ENCODE peak calls at places on chromosomes 13 and 19, in seven cellular contexts. One of them, this sample, is unnamed.

GRCh38 chr19:10086032-10086903 is at the start of gene SHFL:
- DNase-seq in endodermal cell: peak; percentile 86
- DNase-seq in Panc1: no peak
- DNase-seq in astrocyte: peak; percentile 18
- DNase-seq in CD4-positive, alpha-beta T cell: peak; percentile 93
- DNase-seq in fibroblast of the aortic adventitia: peak; percentile 55
- DNase-seq in CD14-positive monocyte: peak; percentile 64
- DNase-seq in this sample: peak; percentile 27

GRCh38 chr13:108435393-108436149 is 166.1 kb downstream of the TNFSF13B start:
- DNase-seq in endodermal cell: no peak
- DNase-seq in Panc1: no peak
- DNase-seq in astrocyte: no peak
- DNase-seq in CD4-positive, alpha-beta T cell: no peak
- DNase-seq in fibroblast of the aortic adventitia: no peak
- DNase-seq in CD14-positive monocyte: no peak
- DNase-seq in this sample: no peak

GRCh38 chr19:493391-494170 is 2.7 kb upstream of the MADCAM1 start:
- DNase-seq in endodermal cell: no peak
- DNase-seq in Panc1: no peak
- DNase-seq in astrocyte: no peak
- DNase-seq in CD4-positive, alpha-beta T cell: no peak
- DNase-seq in fibroblast of the aortic adventitia: no peak
- DNase-seq in CD14-positive monocyte: no peak
- DNase-seq in this sample: no peak

GRCh38 chr13:59263531-59263930 is 900.2 kb downstream of the DIAPH3 start:
- DNase-seq in endodermal cell: no peak
- DNase-seq in Panc1: no peak
- DNase-seq in astrocyte: no peak
- DNase-seq in CD4-positive, alpha-beta T cell: no peak
- DNase-seq in fibroblast of the aortic adventitia: no peak
- DNase-seq in CD14-positive monocyte: no peak
- DNase-seq in this sample: no peak

GRCh38 chr13:40058757-40059236 is 403.3 kb downstream of the COG6 start:
- DNase-seq in endodermal cell: no peak
- DNase-seq in Panc1: no peak
- DNase-seq in astrocyte: no peak
- DNase-seq in CD4-positive, alpha-beta T cell: no peak
- DNase-seq in fibroblast of the aortic adventitia: no peak
- DNase-seq in CD14-positive monocyte: no peak
- DNase-seq in this sample: no peak

GRCh38 chr13:111114362-111115050 is 604 bp upstream of the ARHGEF7 start:
- DNase-seq in endodermal cell: peak; percentile 81
- DNase-seq in Panc1: no peak
- DNase-seq in astrocyte: peak; percentile 20
- DNase-seq in CD4-positive, alpha-beta T cell: no peak
- DNase-seq in fibroblast of the aortic adventitia: peak; percentile 19
- DNase-seq in CD14-positive monocyte: no peak
- DNase-seq in this sample: peak; percentile 38

GRCh38 chr19:54478677-54479266 is 5.7 kb upstream of the CDC42EP5 start:
- DNase-seq in endodermal cell: peak; percentile 83
- DNase-seq in Panc1: no peak
- DNase-seq in astrocyte: peak; percentile 17
- DNase-seq in CD4-positive, alpha-beta T cell: no peak
- DNase-seq in fibroblast of the aortic adventitia: peak; percentile 56
- DNase-seq in CD14-positive monocyte: no peak
- DNase-seq in this sample: no peak

GRCh38 chr19:6212403-6213265 is 67.1 kb downstream of the MLLT1 start:
- DNase-seq in endodermal cell: no peak
- DNase-seq in Panc1: no peak
- DNase-seq in astrocyte: no peak
- DNase-seq in CD4-positive, alpha-beta T cell: no peak
- DNase-seq in fibroblast of the aortic adventitia: no peak
- DNase-seq in CD14-positive monocyte: no peak
- DNase-seq in this sample: no peak

GRCh38 chr13:103931396-103931795 is 865.2 kb upstream of the SLC10A2 start:
- DNase-seq in endodermal cell: no peak
- DNase-seq in Panc1: no peak
- DNase-seq in astrocyte: no peak
- DNase-seq in CD4-positive, alpha-beta T cell: no peak
- DNase-seq in fibroblast of the aortic adventitia: no peak
- DNase-seq in CD14-positive monocyte: no peak
- DNase-seq in this sample: no peak

GRCh38 chr13:110560606-110561334 is 752 bp downstream of the RAB20 start:
- DNase-seq in endodermal cell: no peak
- DNase-seq in Panc1: no peak
- DNase-seq in astrocyte: no peak
- DNase-seq in CD4-positive, alpha-beta T cell: no peak
- DNase-seq in fibroblast of the aortic adventitia: peak; percentile 47
- DNase-seq in CD14-positive monocyte: no peak
- DNase-seq in this sample: no peak

GRCh38 chr19:47266401-47266885 is 8.2 kb upstream of the INAFM1 start:
- DNase-seq in endodermal cell: no peak
- DNase-seq in Panc1: no peak
- DNase-seq in astrocyte: no peak
- DNase-seq in CD4-positive, alpha-beta T cell: no peak
- DNase-seq in fibroblast of the aortic adventitia: no peak
- DNase-seq in CD14-positive monocyte: no peak
- DNase-seq in this sample: no peak

GRCh38 chr19:5150902-5151741 is 182.2 kb downstream of the KDM4B start:
- DNase-seq in endodermal cell: no peak
- DNase-seq in Panc1: no peak
- DNase-seq in astrocyte: no peak
- DNase-seq in CD4-positive, alpha-beta T cell: peak; percentile 28
- DNase-seq in fibroblast of the aortic adventitia: no peak
- DNase-seq in CD14-positive monocyte: no peak
- DNase-seq in this sample: no peak

GRCh38 chr13:40024962-40025714 is 369.7 kb downstream of the COG6 start:
- DNase-seq in endodermal cell: no peak
- DNase-seq in Panc1: no peak
- DNase-seq in astrocyte: no peak
- DNase-seq in CD4-positive, alpha-beta T cell: no peak
- DNase-seq in fibroblast of the aortic adventitia: peak; percentile 4
- DNase-seq in CD14-positive monocyte: no peak
- DNase-seq in this sample: no peak

GRCh38 chr13:38530492-38530891 is 156.4 kb upstream of the FREM2 start:
- DNase-seq in endodermal cell: no peak
- DNase-seq in Panc1: no peak
- DNase-seq in astrocyte: peak; percentile 6
- DNase-seq in CD4-positive, alpha-beta T cell: no peak
- DNase-seq in fibroblast of the aortic adventitia: peak; percentile 18
- DNase-seq in CD14-positive monocyte: no peak
- DNase-seq in this sample: peak; percentile 30

GRCh38 chr19:49986354-49986753 is 25.4 kb upstream of the SIGLEC11 start:
- DNase-seq in endodermal cell: no peak
- DNase-seq in Panc1: no peak
- DNase-seq in astrocyte: no peak
- DNase-seq in CD4-positive, alpha-beta T cell: no peak
- DNase-seq in fibroblast of the aortic adventitia: no peak
- DNase-seq in CD14-positive monocyte: no peak
- DNase-seq in this sample: no peak

GRCh38 chr13:65965496-65965895 is 1264.6 kb downstream of the PCDH9 start:
- DNase-seq in endodermal cell: no peak
- DNase-seq in Panc1: no peak
- DNase-seq in astrocyte: no peak
- DNase-seq in CD4-positive, alpha-beta T cell: no peak
- DNase-seq in fibroblast of the aortic adventitia: peak; percentile 37
- DNase-seq in CD14-positive monocyte: no peak
- DNase-seq in this sample: peak; percentile 58

GRCh38 chr19:55424518-55424917 is 16.9 kb upstream of the UBE2S start:
- DNase-seq in endodermal cell: no peak
- DNase-seq in Panc1: no peak
- DNase-seq in astrocyte: no peak
- DNase-seq in CD4-positive, alpha-beta T cell: no peak
- DNase-seq in fibroblast of the aortic adventitia: no peak
- DNase-seq in CD14-positive monocyte: no peak
- DNase-seq in this sample: no peak

GRCh38 chr19:1055886-1056620 is 10.9 kb upstream of the ARHGAP45 start:
- DNase-seq in endodermal cell: no peak
- DNase-seq in Panc1: no peak
- DNase-seq in astrocyte: no peak
- DNase-seq in CD4-positive, alpha-beta T cell: no peak
- DNase-seq in fibroblast of the aortic adventitia: no peak
- DNase-seq in CD14-positive monocyte: peak; percentile 43
- DNase-seq in this sample: no peak

GRCh38 chr19:11355160-11356073 is at the start of gene PLPPR2:
- DNase-seq in endodermal cell: peak; percentile 98
- DNase-seq in Panc1: no peak
- DNase-seq in astrocyte: peak; percentile 57
- DNase-seq in CD4-positive, alpha-beta T cell: peak; percentile 83
- DNase-seq in fibroblast of the aortic adventitia: peak; percentile 79
- DNase-seq in CD14-positive monocyte: peak; percentile 89
- DNase-seq in this sample: peak; percentile 79
- TF ChIP-seq CTCF in endodermal cell: no peak
- TF ChIP-seq CTCF in Panc1: no peak
- TF ChIP-seq CTCF in astrocyte: no peak
- TF ChIP-seq CTCF in CD4-positive, alpha-beta T cell: no peak
- TF ChIP-seq CTCF in fibroblast of the aortic adventitia: no peak
- TF ChIP-seq CTCF in CD14-positive monocyte: no peak
- TF ChIP-seq CTCF in this sample: no peak

GRCh38 chr13:112748947-112749346 is 59.1 kb downstream of the ATP11A start:
- DNase-seq in endodermal cell: no peak
- DNase-seq in Panc1: no peak
- DNase-seq in astrocyte: no peak
- DNase-seq in CD4-positive, alpha-beta T cell: no peak
- DNase-seq in fibroblast of the aortic adventitia: peak; percentile 67
- DNase-seq in CD14-positive monocyte: no peak
- DNase-seq in this sample: no peak
- TF ChIP-seq CTCF in endodermal cell: no peak
- TF ChIP-seq CTCF in Panc1: no peak
- TF ChIP-seq CTCF in astrocyte: no peak
- TF ChIP-seq CTCF in CD4-positive, alpha-beta T cell: no peak
- TF ChIP-seq CTCF in fibroblast of the aortic adventitia: no peak
- TF ChIP-seq CTCF in CD14-positive monocyte: no peak
- TF ChIP-seq CTCF in this sample: no peak

DNA sequence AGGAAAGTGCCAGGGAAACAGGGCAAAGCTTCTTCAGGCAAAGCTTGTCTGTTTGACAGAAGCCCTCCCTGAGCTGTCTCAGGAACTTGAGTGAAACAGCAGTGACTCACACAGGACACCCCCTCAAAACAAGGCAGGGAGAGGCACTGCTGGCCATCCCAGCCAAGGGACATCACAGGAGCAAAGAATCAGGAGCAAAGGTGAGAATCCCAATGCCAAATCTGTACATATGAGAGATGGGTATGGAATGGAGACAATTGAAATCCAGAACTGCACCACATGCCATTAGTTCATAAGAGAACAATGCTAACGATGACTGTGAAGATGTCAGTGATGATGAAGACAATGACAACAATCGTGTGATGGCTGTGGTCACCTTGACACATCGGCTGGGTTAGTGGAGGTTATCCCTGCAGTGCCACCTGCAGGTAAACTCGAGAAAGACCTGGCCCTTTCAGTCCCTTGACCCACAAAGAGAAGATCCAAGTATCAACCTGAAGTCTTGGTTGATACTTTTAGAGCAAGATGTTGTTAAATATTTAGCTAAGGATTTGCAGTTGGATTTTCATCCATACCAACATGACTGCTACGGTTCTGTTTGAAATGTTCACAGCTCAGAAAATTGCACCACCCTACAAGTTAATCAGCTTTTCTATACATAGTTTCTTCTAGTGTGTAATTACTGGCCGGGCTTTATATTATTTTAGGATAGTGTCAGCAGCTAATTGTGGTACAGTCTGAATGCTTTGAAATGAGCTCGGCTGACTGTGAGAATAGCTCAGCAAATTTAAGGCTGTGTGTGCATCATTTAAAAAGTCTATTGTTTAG is 42.0 kb upstream of the IPO5 start:
- DNase-seq in endodermal cell: peak; percentile 82
- DNase-seq in Panc1: peak; percentile 2
- DNase-seq in astrocyte: peak; percentile 25
- DNase-seq in CD4-positive, alpha-beta T cell: no peak
- DNase-seq in fibroblast of the aortic adventitia: peak; percentile 15
- DNase-seq in CD14-positive monocyte: no peak
- DNase-seq in this sample: peak; percentile 22
- TF ChIP-seq CTCF in endodermal cell: peak; percentile 86
- TF ChIP-seq CTCF in Panc1: peak; percentile 55
- TF ChIP-seq CTCF in astrocyte: peak; percentile 47
- TF ChIP-seq CTCF in CD4-positive, alpha-beta T cell: no peak
- TF ChIP-seq CTCF in fibroblast of the aortic adventitia: peak; percentile 36
- TF ChIP-seq CTCF in CD14-positive monocyte: no peak
- TF ChIP-seq CTCF in this sample: peak; percentile 80

GRCh38 chr19:11694533-11695439 is 44.0 kb downstream of the ZNF823 start:
- DNase-seq in endodermal cell: peak; percentile 99
- DNase-seq in Panc1: peak; percentile 79
- DNase-seq in astrocyte: peak; percentile 78
- DNase-seq in CD4-positive, alpha-beta T cell: peak; percentile 82
- DNase-seq in fibroblast of the aortic adventitia: peak; percentile 84
- DNase-seq in CD14-positive monocyte: peak; percentile 90
- DNase-seq in this sample: peak; percentile 86

GRCh38 chr19:11697284-11697855 is 41.4 kb downstream of the ZNF823 start:
- DNase-seq in endodermal cell: no peak
- DNase-seq in Panc1: no peak
- DNase-seq in astrocyte: no peak
- DNase-seq in CD4-positive, alpha-beta T cell: no peak
- DNase-seq in fibroblast of the aortic adventitia: no peak
- DNase-seq in CD14-positive monocyte: no peak
- DNase-seq in this sample: no peak

GRCh38 chr19:11698231-11698630 is 40.5 kb downstream of the ZNF823 start:
- DNase-seq in endodermal cell: no peak
- DNase-seq in Panc1: no peak
- DNase-seq in astrocyte: no peak
- DNase-seq in CD4-positive, alpha-beta T cell: no peak
- DNase-seq in fibroblast of the aortic adventitia: no peak
- DNase-seq in CD14-positive monocyte: no peak
- DNase-seq in this sample: no peak

GRCh38 chr19:11692127-11692790 is 46.5 kb downstream of the ZNF823 start:
- DNase-seq in endodermal cell: no peak
- DNase-seq in Panc1: no peak
- DNase-seq in astrocyte: no peak
- DNase-seq in CD4-positive, alpha-beta T cell: no peak
- DNase-seq in fibroblast of the aortic adventitia: no peak
- DNase-seq in CD14-positive monocyte: no peak
- DNase-seq in this sample: no peak

DNA sequence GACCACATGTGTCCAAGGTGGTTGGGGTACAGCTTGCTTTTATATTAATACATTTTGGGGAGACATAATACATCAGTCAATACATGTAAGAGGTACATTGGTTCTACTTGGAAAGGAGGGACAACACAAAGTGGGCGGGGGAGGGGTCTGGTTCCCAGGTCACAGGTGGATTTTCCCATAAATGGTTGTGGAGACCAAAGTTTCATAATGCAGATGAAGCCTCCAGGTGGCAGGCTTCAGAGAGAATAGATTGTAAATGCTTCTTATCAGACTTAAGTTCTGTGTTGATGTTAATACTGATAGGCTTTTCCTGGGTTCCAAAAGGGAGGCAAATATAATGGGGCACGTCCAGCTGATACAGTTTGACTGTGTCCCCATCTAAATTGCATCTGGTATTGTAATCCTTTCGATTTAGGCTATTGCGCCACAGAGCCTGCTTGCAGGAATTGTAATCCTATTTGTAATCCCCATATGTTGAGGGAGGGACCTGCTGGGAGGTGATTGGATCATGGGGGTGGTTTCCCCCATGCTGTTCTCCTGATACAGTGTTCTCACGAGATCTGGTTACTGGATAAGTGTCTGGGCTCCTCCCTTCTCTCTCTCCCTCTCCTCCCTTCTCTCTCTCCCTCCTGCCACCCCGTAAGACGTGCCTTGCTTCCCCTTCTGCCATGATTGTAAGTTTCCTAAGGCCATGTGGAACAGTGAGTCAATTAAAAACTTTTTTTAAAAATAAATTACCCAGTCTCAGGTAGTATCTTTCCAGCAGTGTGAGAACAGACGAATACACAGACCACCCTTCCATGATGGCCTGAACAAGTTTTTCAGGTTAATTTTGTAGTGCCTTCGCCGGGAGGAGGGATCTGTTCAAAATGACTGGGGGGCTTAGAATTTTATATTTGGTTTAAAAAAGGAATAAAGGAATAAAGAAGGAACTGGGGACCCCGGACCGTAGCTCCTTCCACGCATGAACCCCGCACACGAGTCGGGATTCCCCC is 44.9 kb downstream of the ZNF823 start:
- DNase-seq in endodermal cell: peak; percentile 84
- DNase-seq in Panc1: no peak
- DNase-seq in astrocyte: peak; percentile 25
- DNase-seq in CD4-positive, alpha-beta T cell: no peak
- DNase-seq in fibroblast of the aortic adventitia: peak; percentile 61
- DNase-seq in CD14-positive monocyte: no peak
- DNase-seq in this sample: peak; percentile 84
- TF ChIP-seq CTCF in endodermal cell: peak; percentile 32
- TF ChIP-seq CTCF in Panc1: no peak
- TF ChIP-seq CTCF in astrocyte: no peak
- TF ChIP-seq CTCF in CD4-positive, alpha-beta T cell: no peak
- TF ChIP-seq CTCF in fibroblast of the aortic adventitia: no peak
- TF ChIP-seq CTCF in CD14-positive monocyte: no peak
- TF ChIP-seq CTCF in this sample: peak; percentile 32